ENCODE peak calls at places on chromosomes 12 and 14, in seven cellular contexts. G, D, Z, H, A, Q and O are unnamed samples.

GRCh38 chr12:94622475-94622874 is 27.9 kb downstream of the TMCC3 start:
- DNase-seq in G (no peak), D (no peak), Z (no peak), H (no peak), A (no peak), Q (no peak), O (no peak)

GRCh38 chr14:104224516-104225281 is 86.3 kb downstream of the KIF26A start:
- DNase-seq in G (no peak), D (no peak), Z (no peak), H (no peak), A (no peak), Q (peak), O (peak)

GRCh38 chr12:105357162-105357691 is 26.7 kb downstream of the C12orf75 start:
- DNase-seq in G (no peak), D (no peak), Z (no peak), H (no peak), A (no peak), Q (no peak), O (no peak)

GRCh38 chr12:127035011-127035879 is 1231.7 kb upstream of the TMEM132C start:
- DNase-seq in G (no peak), D (no peak), Z (no peak), H (no peak), A (no peak), Q (no peak), O (no peak)

GRCh38 chr14:90575781-90576180 is 179.0 kb downstream of the CALM1 start:
- DNase-seq in G (no peak), D (no peak), Z (no peak), H (no peak), A (no peak), Q (no peak), O (no peak)

GRCh38 chr12:39990122-39991101 is 115.5 kb downstream of the SLC2A13 start:
- DNase-seq in G (no peak), D (peak), Z (peak), H (no peak), A (no peak), Q (peak), O (peak)

GRCh38 chr12:7512528-7512927 is 9.0 kb upstream of the CD163 start:
- DNase-seq in G (peak), D (no peak), Z (peak), H (no peak), A (peak), Q (no peak), O (no peak)

GRCh38 chr12:114667669-114668150 is 16.3 kb downstream of the TBX3 start:
- DNase-seq in G (no peak), D (no peak), Z (no peak), H (no peak), A (no peak), Q (no peak), O (no peak)

GRCh38 chr12:60308366-60309000 is 712.7 kb downstream of the SLC16A7 start:
- DNase-seq in G (no peak), D (no peak), Z (no peak), H (no peak), A (no peak), Q (no peak), O (no peak)

GRCh38 chr12:45732936-45733335 is 3.4 kb downstream of the ARID2 start:
- DNase-seq in G (no peak), D (no peak), Z (no peak), H (no peak), A (no peak), Q (no peak), O (no peak)

GRCh38 chr12:52207895-52208294 is 16.1 kb upstream of the KRT80 start:
- DNase-seq in G (no peak), D (no peak), Z (peak), H (no peak), A (no peak), Q (peak), O (no peak)

GRCh38 chr14:85342858-85343607 is 186.9 kb upstream of the FLRT2 start:
- DNase-seq in G (no peak), D (no peak), Z (peak), H (no peak), A (no peak), Q (no peak), O (no peak)

GRCh38 chr14:74616507-74616906 is 4.5 kb upstream of the LTBP2 start:
- DNase-seq in G (no peak), D (no peak), Z (peak), H (no peak), A (peak), Q (no peak), O (no peak)

GRCh38 chr14:102849522-102850379 is 72.5 kb downstream of the TRAF3 start:
- DNase-seq in G (no peak), D (no peak), Z (peak), H (no peak), A (no peak), Q (no peak), O (no peak)

GRCh38 chr14:25953532-25954144 is 644.2 kb downstream of the NOVA1 start:
- DNase-seq in G (no peak), D (no peak), Z (peak), H (no peak), A (peak), Q (peak), O (no peak)

GRCh38 chr14:93036652-93037341 is 78.9 kb downstream of the ITPK1 start:
- DNase-seq in G (no peak), D (no peak), Z (peak), H (peak), A (no peak), Q (no peak), O (no peak)

GRCh38 chr14:73461478-73462077 is 3.2 kb upstream of the NUMB start:
- DNase-seq in G (no peak), D (no peak), Z (no peak), H (no peak), A (no peak), Q (no peak), O (no peak)

GRCh38 chr14:54348001-54348611 is 48.7 kb upstream of the CDKN3 start:
- DNase-seq in G (no peak), D (no peak), Z (peak), H (no peak), A (no peak), Q (no peak), O (no peak)

GRCh38 chr12:108629824-108630476 is 3.7 kb downstream of the SELPLG start:
- DNase-seq in G (no peak), D (peak), Z (peak), H (no peak), A (peak), Q (peak), O (peak)

GRCh38 chr12:8742501-8742900 is 44.7 kb downstream of the RIMKLB start:
- DNase-seq in G (no peak), D (no peak), Z (peak), H (no peak), A (peak), Q (no peak), O (no peak)

GRCh38 chr14:104315169-104315568 is 176.8 kb downstream of the KIF26A start:
- DNase-seq in G (no peak), D (no peak), Z (no peak), H (no peak), A (no peak), Q (no peak), O (no peak)

GRCh38 chr12:131466932-131467331 is 244.0 kb upstream of the SFSWAP start:
- DNase-seq in G (no peak), D (no peak), Z (no peak), H (no peak), A (no peak), Q (no peak), O (no peak)

GRCh38 chr12:52171950-52172512 is 19.8 kb downstream of the KRT80 start:
- DNase-seq in G (no peak), D (no peak), Z (peak), H (no peak), A (no peak), Q (peak), O (no peak)

GRCh38 chr12:67161322-67161918 is 107.7 kb upstream of the CAND1 start:
- DNase-seq in G (peak), D (peak), Z (peak), H (no peak), A (no peak), Q (no peak), O (peak)

GRCh38 chr12:50788562-50788961 is 24.7 kb downstream of the ATF1 start:
- DNase-seq in G (no peak), D (no peak), Z (peak), H (no peak), A (peak), Q (no peak), O (no peak)

GRCh38 chr12:79114896-79115295 is 250.3 kb downstream of the SYT1 start:
- DNase-seq in G (no peak), D (no peak), Z (no peak), H (no peak), A (no peak), Q (no peak), O (no peak)

GRCh38 chr12:6699259-6699988 is 1.2 kb downstream of the PIANP start:
- DNase-seq in G (no peak), D (no peak), Z (peak), H (no peak), A (no peak), Q (no peak), O (no peak)

GRCh38 chr14:25048170-25049126 is 1.5 kb downstream of the STXBP6 start:
- DNase-seq in G (no peak), D (no peak), Z (peak), H (no peak), A (peak), Q (peak), O (no peak)

GRCh38 chr12:103737881-103738280 is 103.2 kb downstream of the NT5DC3 start:
- DNase-seq in G (no peak), D (no peak), Z (no peak), H (no peak), A (no peak), Q (no peak), O (no peak)

GRCh38 chr12:92133795-92134637 is 11.6 kb downstream of the BTG1 start:
- DNase-seq in G (no peak), D (no peak), Z (no peak), H (no peak), A (no peak), Q (no peak), O (no peak)

GRCh38 chr12:6272300-6273208 is 37.9 kb upstream of the PLEKHG6 start:
- DNase-seq in G (no peak), D (no peak), Z (no peak), H (no peak), A (no peak), Q (no peak), O (no peak)

GRCh38 chr14:22995889-22996611 is 13.7 kb upstream of the AJUBA start:
- DNase-seq in G (no peak), D (no peak), Z (no peak), H (no peak), A (no peak), Q (no peak), O (no peak)

GRCh38 chr12:50363141-50363540 is 33.3 kb downstream of the FAM186A start:
- DNase-seq in G (no peak), D (no peak), Z (peak), H (no peak), A (no peak), Q (no peak), O (no peak)